ENCODE peak calls at places on chromosome 5, in seven cellular contexts. O, U, Y, J, W, T and G are unnamed samples.

GRCh38 chr5:124663101-124663506 is 83.3 kb downstream of the ZNF608 start:
- DNase-seq in U (no peak), W (no peak), J (no peak), T (no peak), Y (no peak), O (no peak), G (no peak)

GRCh38 chr5:28734396-28734795 is 1696.0 kb upstream of the CDH9 start:
- DNase-seq in U (no peak), T (peak), Y (no peak), J (no peak), O (no peak), W (no peak), G (no peak)

GRCh38 chr5:73967347-73967746 is 341.4 kb downstream of the ARHGEF28 start:
- DNase-seq in U (no peak), J (no peak), Y (no peak), O (no peak), T (no peak), W (no peak), G (no peak)

GRCh38 chr5:72015103-72015548 is 92.1 kb upstream of the MAP1B start:
- DNase-seq in W (peak), J (no peak), Y (no peak), U (no peak), O (peak), T (peak), G (no peak)

GRCh38 chr5:87099967-87100366 is 167.7 kb upstream of the RASA1 start:
- DNase-seq in Y (no peak), U (peak), W (no peak), J (no peak), T (no peak), O (no peak), G (no peak)

GRCh38 chr5:102114525-102115069 is 181.5 kb downstream of the SLCO4C1 start:
- DNase-seq in T (no peak), O (no peak), J (no peak), U (no peak), Y (no peak), W (no peak), G (no peak)

GRCh38 chr5:138615461-138615860 is 40.3 kb upstream of the HSPA9 start:
- DNase-seq in U (no peak), Y (no peak), O (no peak), J (no peak), T (no peak), W (no peak), G (no peak)

GRCh38 chr5:170903075-170903474 is 41.3 kb downstream of the RANBP17 start:
- DNase-seq in O (no peak), T (no peak), W (no peak), Y (no peak), U (no peak), J (no peak), G (peak)

GRCh38 chr5:33372721-33373120 is 68.0 kb upstream of the TARS1 start:
- DNase-seq in Y (no peak), T (no peak), W (peak), J (no peak), O (no peak), U (no peak), G (no peak)

GRCh38 chr5:122972877-122973276 is 63.6 kb downstream of the PPIC start:
- DNase-seq in W (peak), T (peak), O (no peak), J (no peak), Y (no peak), U (no peak), G (no peak)

GRCh38 chr5:151869843-151870242 is 54.8 kb downstream of the GLRA1 start:
- DNase-seq in O (no peak), T (no peak), Y (no peak), U (no peak), W (no peak), J (no peak), G (no peak)

GRCh38 chr5:55668356-55668755 is 43.8 kb downstream of the SLC38A9 start:
- DNase-seq in O (no peak), Y (no peak), J (no peak), W (peak), T (peak), U (peak), G (no peak)

GRCh38 chr5:32618962-32619361 is 33.6 kb downstream of the SUB1 start:
- DNase-seq in T (no peak), W (no peak), J (no peak), U (no peak), O (no peak), Y (no peak), G (no peak)

GRCh38 chr5:111748304-111748763 is 8.7 kb downstream of the NREP start:
- DNase-seq in T (peak), J (no peak), O (no peak), Y (no peak), W (peak), U (peak), G (no peak)

GRCh38 chr5:119427052-119427451 is 25.2 kb upstream of the HSD17B4 start:
- DNase-seq in T (no peak), Y (no peak), U (no peak), O (no peak), J (no peak), W (no peak), G (no peak)